ENCODE peak calls at places on chromosomes 3 and 15, in seven cellular contexts. C is AG10803, B is suprapubic skin, L is omental fat pad, Z is GM12865, Q is cardiac muscle cell, N is HL-60. A is an unnamed sample.

GRCh38 chr3:58659051-58659675 is 7.4 kb downstream of the FAM3D start:
- DNase-seq in B (peak), N (no peak), C (peak), Q (peak), L (no peak), Z (no peak), A (no peak)

GRCh38 chr15:60118564-60119080 is 114.5 kb downstream of the FOXB1 start:
- DNase-seq in N (no peak), C (no peak), Z (no peak), B (no peak), Q (no peak), L (no peak), A (no peak)

GRCh38 chr3:135887220-135887619 is 78.3 kb upstream of the PPP2R3A start:
- DNase-seq in Z (no peak), N (no peak), Q (no peak), L (no peak), B (no peak), C (peak), A (no peak)

GRCh38 chr15:83288381-83288801 is 3.9 kb upstream of the BNC1 start:
- DNase-seq in Q (no peak), Z (no peak), N (no peak), B (peak), C (no peak), L (no peak), A (no peak)

GRCh38 chr3:143110371-143110770 is 9.2 kb upstream of the CHST2 start:
- DNase-seq in N (no peak), Z (no peak), B (no peak), C (no peak), Q (no peak), L (no peak), A (no peak)

GRCh38 chr3:5220667-5221431 is 33.3 kb downstream of the EDEM1 start:
- DNase-seq in L (no peak), B (no peak), Q (no peak), Z (no peak), C (no peak), N (no peak), A (peak)

GRCh38 chr3:11156026-11156410 is 1.7 kb downstream of the HRH1 start:
- DNase-seq in B (peak), N (no peak), L (no peak), C (no peak), Z (no peak), Q (no peak), A (no peak)

GRCh38 chr3:171765511-171765887 is 44.8 kb downstream of the PLD1 start:
- DNase-seq in B (no peak), C (no peak), L (no peak), Z (no peak), N (no peak), Q (no peak), A (no peak)

GRCh38 chr3:24680214-24680967 is 185.7 kb upstream of the THRB start:
- DNase-seq in Q (peak), Z (peak), N (peak), L (peak), B (peak), C (peak), A (peak)

GRCh38 chr3:49794926-49795905 is 4.5 kb downstream of the CDHR4 start:
- DNase-seq in N (no peak), C (no peak), B (no peak), Z (no peak), Q (no peak), L (no peak), A (no peak)

GRCh38 chr15:90762109-90762508 is 45.0 kb downstream of the BLM start:
- DNase-seq in Q (peak), N (peak), B (peak), C (peak), L (peak), Z (no peak), A (no peak)

GRCh38 chr3:98462901-98463300 is at the start of gene OR5K1:
- DNase-seq in N (no peak), B (no peak), L (no peak), C (no peak), Z (no peak), Q (no peak), A (no peak)

GRCh38 chr15:65184305-65184943 is 718 bp downstream of the CLPX start:
- DNase-seq in B (peak), N (no peak), L (peak), Q (peak), Z (peak), C (peak), A (peak)

GRCh38 chr3:67048067-67048715 is 50.1 kb downstream of the KBTBD8 start:
- DNase-seq in L (no peak), Q (no peak), C (no peak), B (no peak), N (no peak), Z (peak), A (no peak)

GRCh38 chr15:98164573-98164972 is 204.1 kb downstream of the ARRDC4 start:
- DNase-seq in Q (no peak), L (no peak), C (peak), B (no peak), N (no peak), Z (no peak), A (no peak)

GRCh38 chr15:77118787-77119410 is 48.0 kb upstream of the TSPAN3 start:
- DNase-seq in C (peak), B (no peak), Z (peak), N (no peak), Q (peak), L (no peak), A (peak)

GRCh38 chr3:182436547-182436946 is 356.8 kb upstream of the ATP11B start:
- DNase-seq in N (no peak), B (no peak), Q (no peak), Z (no peak), C (no peak), L (no peak), A (no peak)

GRCh38 chr3:37988931-37989525 is 1.6 kb upstream of the VILL start:
- DNase-seq in N (no peak), L (no peak), B (peak), C (no peak), Q (no peak), Z (no peak), A (no peak)

GRCh38 chr3:159548675-159549335 is 439.8 kb upstream of the IL12A start:
- DNase-seq in N (no peak), B (no peak), Q (peak), Z (no peak), C (no peak), L (no peak), A (no peak)

GRCh38 chr3:179066058-179066457 is 5.6 kb downstream of the ZMAT3 start:
- DNase-seq in Q (no peak), B (no peak), L (no peak), C (no peak), Z (peak), N (no peak), A (no peak)

GRCh38 chr3:24237971-24238767 is 256.5 kb downstream of the THRB start:
- DNase-seq in Z (peak), Q (peak), B (no peak), N (peak), L (no peak), C (peak), A (peak)

GRCh38 chr3:195106418-195106906 is 164.5 kb downstream of the XXYLT1 start:
- DNase-seq in N (peak), L (peak), B (peak), C (peak), Z (peak), Q (peak), A (peak)

GRCh38 chr15:80836991-80837390 is 57.8 kb downstream of the CEMIP start:
- DNase-seq in B (no peak), Z (no peak), L (no peak), C (no peak), Q (no peak), N (no peak), A (no peak)

GRCh38 chr15:98546325-98546724 is 102.0 kb upstream of the IGF1R start:
- DNase-seq in L (no peak), Q (no peak), N (no peak), B (no peak), C (no peak), Z (no peak), A (no peak)

GRCh38 chr3:23809840-23810341 is 4.1 kb downstream of the UBE2E1 start:
- DNase-seq in B (no peak), L (no peak), N (no peak), C (no peak), Z (peak), Q (no peak), A (peak)

GRCh38 chr15:71136159-71137137 is 21.2 kb downstream of the THSD4 start:
- DNase-seq in B (no peak), N (no peak), C (peak), Z (no peak), L (no peak), Q (peak), A (no peak)

GRCh38 chr3:89173546-89173945 is 66.1 kb downstream of the EPHA3 start:
- DNase-seq in C (no peak), L (no peak), Z (no peak), Q (no peak), B (no peak), N (no peak), A (no peak)

GRCh38 chr3:184022323-184022722 is 4.6 kb upstream of the ABCC5 start:
- DNase-seq in N (no peak), C (peak), B (no peak), L (no peak), Z (no peak), Q (no peak), A (no peak)

GRCh38 chr15:85412956-85413854 is 32.8 kb downstream of the AKAP13 start:
- DNase-seq in Q (peak), C (peak), B (peak), N (peak), Z (peak), L (no peak), A (peak)

GRCh38 chr3:27253831-27254230 is 115.4 kb downstream of the NEK10 start:
- DNase-seq in C (peak), L (no peak), N (no peak), B (no peak), Q (peak), Z (peak), A (peak)

GRCh38 chr15:72338617-72339321 is 18.8 kb upstream of the CELF6 start:
- DNase-seq in N (peak), C (peak), L (no peak), Q (peak), Z (no peak), B (no peak), A (no peak)

GRCh38 chr15:28107111-28107893 is 8.2 kb upstream of the OCA2 start:
- DNase-seq in N (no peak), B (peak), Q (peak), L (no peak), C (no peak), Z (no peak), A (peak)

GRCh38 chr15:89399390-89400120 is 64.9 kb upstream of the POLG start:
- DNase-seq in N (no peak), L (no peak), C (no peak), Q (no peak), Z (peak), B (no peak), A (peak)
- TF ChIP-seq CTCF in N (no peak), L (no peak), C (peak), Q (peak), Z (peak), B (no peak), A (peak)

GRCh38 chr3:126245811-126246727 is 65.7 kb upstream of the ALDH1L1 start:
- DNase-seq in B (no peak), L (no peak), N (no peak), Q (peak), Z (peak), C (peak), A (peak)
- TF ChIP-seq CTCF in B (no peak), L (no peak), N (peak), Q (peak), Z (peak), C (peak), A (peak)

DNA sequence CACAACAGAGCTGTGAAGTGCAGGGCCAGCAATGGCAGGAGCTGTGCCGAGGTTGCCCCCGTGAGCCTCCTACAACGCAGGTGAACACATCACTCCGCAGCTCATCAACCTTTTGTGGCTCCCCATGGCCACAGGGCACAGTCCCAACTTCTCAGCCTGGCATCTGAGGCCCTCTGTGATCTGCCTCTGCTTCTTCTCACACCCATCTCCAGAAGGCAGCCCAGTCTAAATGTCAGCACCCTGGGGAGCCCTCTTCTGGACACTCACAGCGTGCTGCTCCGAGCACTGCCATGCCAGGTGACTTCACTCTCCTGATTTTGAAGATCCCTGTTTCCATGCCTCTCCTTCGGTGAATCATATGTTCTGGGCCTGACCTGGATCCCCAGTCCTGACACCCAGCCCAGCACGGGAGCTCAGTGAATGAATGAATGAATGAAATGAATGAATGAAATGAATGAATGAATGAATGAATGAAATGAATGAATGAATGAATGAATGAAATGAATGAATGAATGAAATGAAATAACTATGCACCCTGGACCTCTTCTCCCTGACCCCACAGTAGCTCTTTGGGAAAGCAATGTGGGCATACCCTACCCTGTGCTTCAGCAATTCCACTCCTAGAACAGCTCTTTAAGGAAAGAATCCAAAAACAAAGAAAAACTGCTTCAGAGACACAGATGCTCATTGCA is 17.9 kb upstream of the SKIC8 start:
- DNase-seq in Z (no peak), N (no peak), Q (no peak), B (no peak), C (no peak), L (no peak), A (no peak)
- TF ChIP-seq CTCF in Z (no peak), N (peak), Q (peak), B (no peak), C (peak), L (no peak), A (no peak)

DNA sequence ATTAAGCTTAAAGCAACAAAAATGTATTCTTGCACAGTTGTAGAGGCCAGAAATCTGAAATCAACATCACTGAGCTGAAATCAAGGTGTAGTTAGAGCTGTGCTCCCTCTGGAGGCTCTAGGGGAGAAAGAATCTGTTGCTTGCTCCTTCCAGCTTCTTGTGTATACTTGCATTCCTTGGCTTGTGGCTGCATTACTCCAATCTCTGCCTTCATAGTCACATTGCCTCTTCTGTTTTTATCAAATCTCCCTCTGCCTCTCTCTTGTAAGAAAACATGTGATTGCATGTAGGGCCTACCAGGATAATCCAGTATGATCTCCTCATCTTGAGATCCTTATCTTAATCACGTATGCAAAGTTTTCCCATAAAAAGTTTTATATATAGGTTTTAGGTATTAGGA is 487.9 kb upstream of the SGO1 start:
- DNase-seq in Z (no peak), B (no peak), C (no peak), N (no peak), Q (no peak), L (no peak), A (no peak)
- TF ChIP-seq CTCF in Z (no peak), B (no peak), C (no peak), N (no peak), Q (no peak), L (no peak), A (no peak)

GRCh38 chr3:170078620-170079281 is 41.0 kb downstream of the GPR160 start:
- DNase-seq in Z (no peak), L (no peak), B (no peak), N (no peak), C (no peak), Q (no peak), A (no peak)
- TF ChIP-seq CTCF in Z (no peak), L (no peak), B (no peak), N (no peak), C (no peak), Q (no peak), A (no peak)

DNA sequence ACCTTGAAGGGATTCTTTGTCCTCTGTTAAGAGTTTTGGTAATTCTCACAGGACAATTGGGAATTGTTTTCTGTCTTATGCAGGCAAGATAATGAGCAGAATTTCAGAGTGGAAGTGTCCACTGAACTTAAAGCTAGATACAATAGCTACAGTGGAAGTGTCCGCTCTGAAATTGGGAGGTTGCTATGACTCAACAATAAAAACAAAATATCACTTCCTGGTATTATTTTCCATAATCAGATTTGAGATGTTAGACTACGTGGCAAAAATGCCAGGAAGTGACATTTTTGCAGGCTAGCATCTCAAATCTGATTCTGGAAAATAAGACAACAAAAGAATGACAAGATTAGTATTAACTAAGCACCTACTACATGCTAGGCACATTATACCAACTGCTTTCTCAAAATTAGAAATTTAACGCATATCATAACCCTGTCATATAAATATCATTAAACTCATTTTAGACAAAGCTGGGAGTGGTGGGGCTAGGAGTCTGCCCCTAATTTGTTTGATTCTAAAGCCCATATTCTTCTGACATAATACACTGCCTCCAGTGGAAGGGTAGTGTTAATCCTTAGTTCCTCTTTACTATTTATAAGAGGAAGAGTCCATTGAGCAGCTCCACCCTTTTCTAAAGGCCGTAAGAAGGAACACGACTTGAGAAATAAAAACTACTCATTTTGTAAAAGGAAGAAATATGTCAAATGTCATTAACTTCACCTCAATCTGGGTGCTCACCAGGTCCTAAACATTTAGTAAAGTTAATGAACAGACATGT is 266.9 kb upstream of the STT3B start:
- DNase-seq in C (no peak), B (no peak), L (no peak), Q (peak), Z (no peak), N (peak), A (no peak)
- TF ChIP-seq CTCF in C (no peak), B (no peak), L (no peak), Q (no peak), Z (no peak), N (no peak), A (no peak)

GRCh38 chr15:44647036-44647435 is 16.4 kb downstream of the SPG11 start:
- DNase-seq in L (no peak), C (no peak), N (no peak), Q (no peak), Z (no peak), B (no peak), A (no peak)
- TF ChIP-seq CTCF in L (no peak), C (no peak), N (no peak), Q (no peak), Z (no peak), B (no peak), A (no peak)

GRCh38 chr3:144566320-144566719 is 594.7 kb downstream of the DIPK2A start:
- DNase-seq in Z (no peak), Q (no peak), L (no peak), C (no peak), B (no peak), N (no peak), A (no peak)
- TF ChIP-seq CTCF in Z (no peak), Q (no peak), L (no peak), C (no peak), B (no peak), N (no peak), A (no peak)

GRCh38 chr3:103992469-103992868 is 1374.2 kb upstream of the ALCAM start:
- DNase-seq in B (no peak), C (no peak), L (no peak), Z (peak), N (no peak), Q (no peak), A (no peak)
- TF ChIP-seq CTCF in B (no peak), C (no peak), L (no peak), Z (no peak), N (no peak), Q (no peak), A (no peak)

GRCh38 chr15:92753591-92753990 is 98.0 kb upstream of the FAM174B start:
- DNase-seq in Z (no peak), C (no peak), B (no peak), N (no peak), L (no peak), Q (no peak), A (no peak)

GRCh38 chr15:92747047-92747446 is 91.5 kb upstream of the FAM174B start:
- DNase-seq in Z (no peak), Q (no peak), N (no peak), B (no peak), L (no peak), C (no peak), A (no peak)

GRCh38 chr15:92751528-92751927 is 96.0 kb upstream of the FAM174B start:
- DNase-seq in Q (no peak), Z (no peak), C (no peak), N (no peak), B (no peak), L (no peak), A (no peak)

GRCh38 chr15:92745845-92746271 is 90.3 kb upstream of the FAM174B start:
- DNase-seq in Z (no peak), Q (no peak), N (no peak), L (no peak), C (no peak), B (no peak), A (no peak)

DNA sequence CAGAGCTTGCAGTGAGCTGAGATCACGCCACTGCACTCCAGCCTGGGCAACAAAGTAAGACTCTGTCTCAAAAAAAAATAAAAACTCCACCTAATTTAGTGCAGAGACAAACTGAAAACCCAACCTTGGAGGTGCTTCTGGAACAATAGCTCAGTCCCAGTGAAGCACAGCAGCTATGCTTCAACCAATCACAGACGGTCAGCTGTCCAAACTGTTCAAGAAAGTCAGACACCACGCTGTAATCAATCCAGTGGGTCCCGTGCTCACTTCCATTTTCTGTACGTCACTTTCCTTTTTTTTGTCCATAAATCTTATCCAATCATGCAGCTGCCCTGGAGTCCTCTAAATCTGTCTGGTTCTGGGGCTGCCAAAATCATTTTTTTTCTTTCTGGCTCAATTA is 93.6 kb upstream of the FAM174B start:
- DNase-seq in C (no peak), L (no peak), Z (no peak), Q (no peak), N (no peak), B (no peak), A (no peak)
- TF ChIP-seq CTCF in C (no peak), L (no peak), Z (no peak), Q (no peak), N (no peak), B (no peak), A (no peak)

A was measured in activated CD8-positive, alpha-beta T cell treated with anti-CD3 and anti-CD28 coated beads for 36 hours.